ENCODE peak calls at places on chromosomes 3 and 15, in nine cellular contexts. One of them, this sample, is unnamed.

GRCh38 chr3:182710557-182711157 is 82.6 kb upstream of the ATP11B start:
- DNase-seq in epithelial cell of esophagus: peak
- DNase-seq in transverse colon: no peak
- DNase-seq in HAP-1: peak
- DNase-seq in neuronal stem cell: no peak
- DNase-seq in kidney: no peak
- DNase-seq in endothelial cell of umbilical vein: peak
- DNase-seq in brain microvascular endothelial cell: no peak
- DNase-seq in ovary: no peak
- DNase-seq in this sample: no peak

GRCh38 chr3:30626443-30627181 is 20.2 kb downstream of the TGFBR2 start:
- DNase-seq in epithelial cell of esophagus: peak
- DNase-seq in transverse colon: no peak
- DNase-seq in HAP-1: no peak
- DNase-seq in neuronal stem cell: no peak
- DNase-seq in kidney: no peak
- DNase-seq in endothelial cell of umbilical vein: no peak
- DNase-seq in brain microvascular endothelial cell: peak
- DNase-seq in ovary: no peak
- DNase-seq in this sample: no peak

GRCh38 chr15:41827290-41827879 is 507 bp upstream of the JMJD7 start:
- DNase-seq in epithelial cell of esophagus: peak
- DNase-seq in transverse colon: peak
- DNase-seq in HAP-1: no peak
- DNase-seq in neuronal stem cell: peak
- DNase-seq in kidney: no peak
- DNase-seq in endothelial cell of umbilical vein: peak
- DNase-seq in brain microvascular endothelial cell: no peak
- DNase-seq in ovary: peak
- DNase-seq in this sample: no peak

GRCh38 chr3:128231596-128231995 is 78.3 kb downstream of the EEFSEC start:
- DNase-seq in epithelial cell of esophagus: no peak
- DNase-seq in transverse colon: no peak
- DNase-seq in HAP-1: peak
- DNase-seq in neuronal stem cell: no peak
- DNase-seq in kidney: no peak
- DNase-seq in endothelial cell of umbilical vein: no peak
- DNase-seq in brain microvascular endothelial cell: no peak
- DNase-seq in ovary: no peak
- DNase-seq in this sample: no peak

GRCh38 chr15:93983501-93983900 is 247.9 kb upstream of the MCTP2 start:
- DNase-seq in epithelial cell of esophagus: no peak
- DNase-seq in transverse colon: no peak
- DNase-seq in HAP-1: no peak
- DNase-seq in neuronal stem cell: no peak
- DNase-seq in kidney: no peak
- DNase-seq in endothelial cell of umbilical vein: no peak
- DNase-seq in brain microvascular endothelial cell: no peak
- DNase-seq in ovary: peak
- DNase-seq in this sample: no peak

GRCh38 chr3:52054689-52055511 is 1.5 kb downstream of the DUSP7 start:
- DNase-seq in epithelial cell of esophagus: peak
- DNase-seq in transverse colon: peak
- DNase-seq in HAP-1: no peak
- DNase-seq in neuronal stem cell: no peak
- DNase-seq in kidney: no peak
- DNase-seq in endothelial cell of umbilical vein: peak
- DNase-seq in brain microvascular endothelial cell: no peak
- DNase-seq in ovary: peak
- DNase-seq in this sample: peak

GRCh38 chr15:100275641-100276040 is 66.1 kb downstream of the ADAMTS17 start:
- DNase-seq in epithelial cell of esophagus: no peak
- DNase-seq in transverse colon: no peak
- DNase-seq in HAP-1: no peak
- DNase-seq in neuronal stem cell: no peak
- DNase-seq in kidney: no peak
- DNase-seq in endothelial cell of umbilical vein: no peak
- DNase-seq in brain microvascular endothelial cell: no peak
- DNase-seq in ovary: no peak
- DNase-seq in this sample: no peak

GRCh38 chr3:3705090-3705775 is 94.0 kb upstream of the LRRN1 start:
- DNase-seq in epithelial cell of esophagus: no peak
- DNase-seq in transverse colon: no peak
- DNase-seq in HAP-1: no peak
- DNase-seq in neuronal stem cell: peak
- DNase-seq in kidney: no peak
- DNase-seq in endothelial cell of umbilical vein: no peak
- DNase-seq in brain microvascular endothelial cell: no peak
- DNase-seq in ovary: peak
- DNase-seq in this sample: no peak

GRCh38 chr3:8712045-8712870 is 21.3 kb upstream of the CAV3 start:
- DNase-seq in epithelial cell of esophagus: peak
- DNase-seq in transverse colon: no peak
- DNase-seq in HAP-1: no peak
- DNase-seq in neuronal stem cell: no peak
- DNase-seq in kidney: no peak
- DNase-seq in endothelial cell of umbilical vein: no peak
- DNase-seq in brain microvascular endothelial cell: no peak
- DNase-seq in ovary: no peak
- DNase-seq in this sample: no peak

GRCh38 chr15:24848050-24848449 is 106.7 kb upstream of the SNRPN start:
- DNase-seq in epithelial cell of esophagus: peak
- DNase-seq in transverse colon: no peak
- DNase-seq in HAP-1: no peak
- DNase-seq in neuronal stem cell: no peak
- DNase-seq in kidney: no peak
- DNase-seq in endothelial cell of umbilical vein: peak
- DNase-seq in brain microvascular endothelial cell: peak
- DNase-seq in ovary: peak
- DNase-seq in this sample: peak
- H3K4me3 ChIP-seq in epithelial cell of esophagus: peak
- H3K4me3 ChIP-seq in transverse colon: no peak
- H3K4me3 ChIP-seq in HAP-1: no peak
- H3K4me3 ChIP-seq in neuronal stem cell: peak
- H3K4me3 ChIP-seq in kidney: peak
- H3K4me3 ChIP-seq in endothelial cell of umbilical vein: peak
- H3K4me3 ChIP-seq in brain microvascular endothelial cell: peak
- H3K4me3 ChIP-seq in ovary: no peak
- H3K4me3 ChIP-seq in this sample: peak

GRCh38 chr15:66655997-66656396 is 46.0 kb upstream of the SMAD6 start:
- DNase-seq in epithelial cell of esophagus: peak
- DNase-seq in transverse colon: no peak
- DNase-seq in HAP-1: no peak
- DNase-seq in neuronal stem cell: no peak
- DNase-seq in kidney: no peak
- DNase-seq in endothelial cell of umbilical vein: no peak
- DNase-seq in brain microvascular endothelial cell: no peak
- DNase-seq in ovary: no peak
- DNase-seq in this sample: no peak

GRCh38 chr15:66653398-66653797 is 48.6 kb upstream of the SMAD6 start:
- DNase-seq in epithelial cell of esophagus: no peak
- DNase-seq in transverse colon: no peak
- DNase-seq in HAP-1: no peak
- DNase-seq in neuronal stem cell: no peak
- DNase-seq in kidney: no peak
- DNase-seq in endothelial cell of umbilical vein: no peak
- DNase-seq in brain microvascular endothelial cell: no peak
- DNase-seq in ovary: no peak
- DNase-seq in this sample: no peak

GRCh38 chr15:66653852-66654251 is 48.2 kb upstream of the SMAD6 start:
- DNase-seq in epithelial cell of esophagus: no peak
- DNase-seq in transverse colon: no peak
- DNase-seq in HAP-1: no peak
- DNase-seq in neuronal stem cell: no peak
- DNase-seq in kidney: no peak
- DNase-seq in endothelial cell of umbilical vein: no peak
- DNase-seq in brain microvascular endothelial cell: no peak
- DNase-seq in ovary: no peak
- DNase-seq in this sample: no peak

GRCh38 chr15:66655511-66655910 is 46.5 kb upstream of the SMAD6 start:
- DNase-seq in epithelial cell of esophagus: no peak
- DNase-seq in transverse colon: no peak
- DNase-seq in HAP-1: no peak
- DNase-seq in neuronal stem cell: no peak
- DNase-seq in kidney: no peak
- DNase-seq in endothelial cell of umbilical vein: no peak
- DNase-seq in brain microvascular endothelial cell: no peak
- DNase-seq in ovary: no peak
- DNase-seq in this sample: no peak

DNA sequence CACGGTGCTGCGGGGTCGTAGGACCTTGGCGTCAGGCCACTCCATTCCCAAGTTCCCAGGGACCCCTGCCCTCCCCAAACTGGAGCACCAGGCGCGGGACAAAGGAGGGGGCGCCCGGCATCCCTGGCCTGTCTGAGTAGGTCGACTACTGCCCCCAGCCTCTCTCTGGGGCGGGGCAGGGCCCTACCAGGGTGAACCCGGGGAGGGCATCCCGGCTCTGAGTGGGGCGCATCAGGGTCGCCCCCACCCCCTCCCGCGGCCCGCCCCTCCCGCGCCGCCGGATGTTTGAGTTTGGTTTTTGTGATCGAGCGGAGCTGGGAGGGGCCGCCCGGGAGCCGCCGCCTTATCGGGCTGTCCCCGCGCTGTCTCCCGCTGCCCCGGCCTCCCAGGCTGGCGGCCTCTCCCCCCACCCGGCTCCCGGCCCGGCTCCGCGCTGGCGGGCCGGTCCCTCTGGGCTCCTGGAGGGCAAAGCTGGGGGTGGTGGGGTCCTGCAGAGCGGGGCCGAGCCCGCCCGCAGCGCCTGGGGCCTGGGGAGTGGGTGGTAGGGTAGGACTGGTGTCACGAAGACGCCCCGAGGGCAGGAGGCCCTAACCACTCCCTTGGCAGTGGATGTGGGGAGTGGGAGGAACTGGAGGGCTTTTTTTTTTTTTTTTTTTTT is 47.2 kb upstream of the SMAD6 start:
- DNase-seq in epithelial cell of esophagus: no peak
- DNase-seq in transverse colon: no peak
- DNase-seq in HAP-1: no peak
- DNase-seq in neuronal stem cell: no peak
- DNase-seq in kidney: peak
- DNase-seq in endothelial cell of umbilical vein: no peak
- DNase-seq in brain microvascular endothelial cell: no peak
- DNase-seq in ovary: peak
- DNase-seq in this sample: no peak
- H3K4me3 ChIP-seq in epithelial cell of esophagus: no peak
- H3K4me3 ChIP-seq in transverse colon: no peak
- H3K4me3 ChIP-seq in HAP-1: no peak
- H3K4me3 ChIP-seq in neuronal stem cell: no peak
- H3K4me3 ChIP-seq in kidney: no peak
- H3K4me3 ChIP-seq in endothelial cell of umbilical vein: no peak
- H3K4me3 ChIP-seq in brain microvascular endothelial cell: peak
- H3K4me3 ChIP-seq in ovary: peak
- H3K4me3 ChIP-seq in this sample: no peak

DNA sequence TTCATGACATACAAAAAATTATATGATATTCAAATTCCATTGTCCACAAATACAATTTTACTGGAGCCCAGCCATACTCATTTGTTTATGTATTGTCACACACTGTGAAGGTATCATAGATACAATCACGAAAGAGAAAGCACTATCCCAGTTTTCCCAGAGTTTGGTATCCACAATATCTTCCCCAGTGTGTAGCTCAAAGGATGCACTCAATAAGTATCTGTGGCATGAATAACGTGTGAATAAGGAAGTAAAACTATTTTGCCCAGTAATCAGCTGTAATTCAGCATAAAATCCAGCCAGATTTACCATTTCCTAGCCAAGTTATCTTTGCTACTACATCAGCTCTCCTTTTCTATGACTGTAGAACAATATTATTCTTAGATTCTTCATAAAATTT is 131.3 kb upstream of the KCNMB2 start:
- DNase-seq in epithelial cell of esophagus: no peak
- DNase-seq in transverse colon: no peak
- DNase-seq in HAP-1: no peak
- DNase-seq in neuronal stem cell: no peak
- DNase-seq in kidney: no peak
- DNase-seq in endothelial cell of umbilical vein: no peak
- DNase-seq in brain microvascular endothelial cell: no peak
- DNase-seq in ovary: no peak
- DNase-seq in this sample: no peak
- H3K4me3 ChIP-seq in epithelial cell of esophagus: no peak
- H3K4me3 ChIP-seq in transverse colon: no peak
- H3K4me3 ChIP-seq in HAP-1: no peak
- H3K4me3 ChIP-seq in neuronal stem cell: no peak
- H3K4me3 ChIP-seq in kidney: no peak
- H3K4me3 ChIP-seq in endothelial cell of umbilical vein: no peak
- H3K4me3 ChIP-seq in brain microvascular endothelial cell: no peak
- H3K4me3 ChIP-seq in ovary: no peak
- H3K4me3 ChIP-seq in this sample: no peak

GRCh38 chr3:32707026-32707370 is 22.0 kb downstream of the CNOT10 start:
- DNase-seq in epithelial cell of esophagus: no peak
- DNase-seq in transverse colon: no peak
- DNase-seq in HAP-1: no peak
- DNase-seq in neuronal stem cell: no peak
- DNase-seq in kidney: no peak
- DNase-seq in endothelial cell of umbilical vein: no peak
- DNase-seq in brain microvascular endothelial cell: no peak
- DNase-seq in ovary: no peak
- DNase-seq in this sample: no peak

GRCh38 chr3:32705232-32705631 is 20.2 kb downstream of the CNOT10 start:
- DNase-seq in epithelial cell of esophagus: no peak
- DNase-seq in transverse colon: no peak
- DNase-seq in HAP-1: no peak
- DNase-seq in neuronal stem cell: no peak
- DNase-seq in kidney: no peak
- DNase-seq in endothelial cell of umbilical vein: no peak
- DNase-seq in brain microvascular endothelial cell: no peak
- DNase-seq in ovary: no peak
- DNase-seq in this sample: no peak

GRCh38 chr3:32700244-32700643 is 15.3 kb downstream of the CNOT10 start:
- DNase-seq in epithelial cell of esophagus: no peak
- DNase-seq in transverse colon: no peak
- DNase-seq in HAP-1: no peak
- DNase-seq in neuronal stem cell: no peak
- DNase-seq in kidney: no peak
- DNase-seq in endothelial cell of umbilical vein: no peak
- DNase-seq in brain microvascular endothelial cell: no peak
- DNase-seq in ovary: no peak
- DNase-seq in this sample: no peak

GRCh38 chr3:32706348-32707025 is 21.5 kb downstream of the CNOT10 start:
- DNase-seq in epithelial cell of esophagus: peak
- DNase-seq in transverse colon: no peak
- DNase-seq in HAP-1: no peak
- DNase-seq in neuronal stem cell: no peak
- DNase-seq in kidney: no peak
- DNase-seq in endothelial cell of umbilical vein: no peak
- DNase-seq in brain microvascular endothelial cell: no peak
- DNase-seq in ovary: no peak
- DNase-seq in this sample: no peak

DNA sequence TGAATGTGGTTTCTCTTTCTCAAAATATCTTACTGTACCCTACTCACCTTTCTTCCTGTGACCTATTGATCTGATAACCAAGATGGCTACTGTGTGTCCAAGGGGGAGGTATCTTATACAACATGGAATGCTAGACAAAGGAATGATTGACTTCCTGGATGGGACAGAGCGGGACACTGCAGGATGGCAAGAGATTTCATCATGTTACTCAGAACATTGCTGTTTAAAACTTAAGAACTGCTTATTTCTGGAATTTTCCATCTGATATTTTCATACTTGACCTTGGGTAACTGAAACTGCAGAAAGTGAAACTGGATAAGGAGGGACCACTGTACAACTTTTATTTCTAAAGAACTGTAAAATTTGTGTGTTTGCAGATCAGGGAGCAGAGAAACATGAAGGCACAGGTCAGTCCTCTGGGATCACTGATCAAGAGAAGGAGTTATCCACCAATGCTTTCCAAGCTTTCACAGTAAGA is 18.5 kb downstream of the CNOT10 start:
- DNase-seq in epithelial cell of esophagus: no peak
- DNase-seq in transverse colon: no peak
- DNase-seq in HAP-1: no peak
- DNase-seq in neuronal stem cell: no peak
- DNase-seq in kidney: no peak
- DNase-seq in endothelial cell of umbilical vein: no peak
- DNase-seq in brain microvascular endothelial cell: no peak
- DNase-seq in ovary: no peak
- DNase-seq in this sample: no peak
- H3K4me3 ChIP-seq in epithelial cell of esophagus: no peak
- H3K4me3 ChIP-seq in transverse colon: no peak
- H3K4me3 ChIP-seq in HAP-1: no peak
- H3K4me3 ChIP-seq in neuronal stem cell: no peak
- H3K4me3 ChIP-seq in kidney: no peak
- H3K4me3 ChIP-seq in endothelial cell of umbilical vein: no peak
- H3K4me3 ChIP-seq in brain microvascular endothelial cell: no peak
- H3K4me3 ChIP-seq in ovary: no peak
- H3K4me3 ChIP-seq in this sample: no peak